ENCODE peak calls at places on chromosomes 7 and 10, in six cellular contexts. U is OCI-M1, B is GM13977, G is RKO, W is sciatic nerve, T is naive B cell. X is an unnamed sample.

GRCh38 chr7:121077165-121077630 is 88.7 kb downstream of the CPED1 start:
- DNase-seq in B (no peak), W (no peak), T (no peak), G (no peak), U (no peak), X (no peak)

GRCh38 chr7:28408974-28409715 is 3.2 kb upstream of the CREB5 start:
- DNase-seq in G (peak), U (peak), T (peak), B (peak), W (peak), X (peak)

GRCh38 chr7:107353701-107354100 is 116.2 kb upstream of the GPR22 start:
- DNase-seq in B (no peak), U (no peak), W (no peak), T (no peak), G (no peak), X (no peak)

GRCh38 chr7:96118449-96119001 is 203.4 kb downstream of the SLC25A13 start:
- DNase-seq in G (no peak), U (no peak), B (no peak), T (no peak), W (no peak), X (peak)

GRCh38 chr10:27513451-27514191 is 9.5 kb downstream of the RAB18 start:
- DNase-seq in G (no peak), T (no peak), B (no peak), U (no peak), W (no peak), X (peak)

GRCh38 chr10:35765039-35765662 is 123.1 kb upstream of the FZD8 start:
- DNase-seq in B (no peak), U (no peak), G (no peak), T (no peak), W (peak), X (peak)

GRCh38 chr7:24697416-24697815 is 59.8 kb downstream of the GSDME start:
- DNase-seq in T (no peak), G (no peak), B (no peak), W (no peak), U (no peak), X (no peak)

GRCh38 chr10:47141349-47141748 is 158.6 kb upstream of the GDF10 start:
- DNase-seq in W (no peak), B (no peak), G (no peak), T (no peak), U (no peak), X (no peak)

GRCh38 chr7:26328498-26329390 is 37.1 kb downstream of the SNX10 start:
- DNase-seq in G (no peak), U (no peak), W (no peak), T (no peak), B (no peak), X (no peak)

X was measured in H7.